ENCODE peak calls at places on chromosomes 2 and 18, in four cellular contexts. G, I, S and L are unnamed samples.

GRCh38 chr2:197480165-197481036 is 19.2 kb downstream of the HSPD1 start:
- DNase-seq in G (no peak), S (no peak), I (no peak), L (no peak)

GRCh38 chr2:74887445-74887951 is 53.6 kb downstream of the HK2 start:
- DNase-seq in S (peak; percentile 45), G (no peak), I (peak; percentile 98), L (peak; percentile 73)

GRCh38 chr2:55843096-55843991 is 80.2 kb downstream of the EFEMP1 start:
- DNase-seq in G (no peak), S (peak; percentile 91), I (peak; percentile 96), L (peak; percentile 64)

GRCh38 chr2:227819398-227819697 is 5.7 kb downstream of the CCL20 start:
- DNase-seq in I (no peak), S (no peak), G (no peak), L (no peak)

GRCh38 chr2:26892133-26892532 is 44.2 kb downstream of the DPYSL5 start:
- DNase-seq in G (no peak), I (no peak), S (no peak), L (no peak)

GRCh38 chr2:39875182-39875913 is 96.3 kb upstream of the THUMPD2 start:
- DNase-seq in G (peak; percentile 88), I (peak; percentile 88), S (peak; percentile 73), L (peak; percentile 92)

GRCh38 chr2:180753809-180754761 is 226.3 kb upstream of the UBE2E3 start:
- DNase-seq in G (no peak), S (peak; percentile 48), I (peak; percentile 83), L (no peak)

GRCh38 chr2:29000481-29000880 is 19.4 kb downstream of the TOGARAM2 start:
- DNase-seq in G (peak; percentile 81), S (peak; percentile 89), I (peak; percentile 53), L (no peak)

GRCh38 chr2:203623616-203624015 is 82.8 kb upstream of the CD28 start:
- DNase-seq in S (peak; percentile 35), I (peak; percentile 13), G (no peak), L (no peak)

GRCh38 chr2:188318161-188318749 is 26.6 kb downstream of the GULP1 start:
- DNase-seq in S (no peak), I (no peak), G (no peak), L (no peak)

GRCh38 chr2:85585781-85586105 is 1.5 kb downstream of the VAMP5 start:
- DNase-seq in I (no peak), G (no peak), S (no peak), L (no peak)

DNA sequence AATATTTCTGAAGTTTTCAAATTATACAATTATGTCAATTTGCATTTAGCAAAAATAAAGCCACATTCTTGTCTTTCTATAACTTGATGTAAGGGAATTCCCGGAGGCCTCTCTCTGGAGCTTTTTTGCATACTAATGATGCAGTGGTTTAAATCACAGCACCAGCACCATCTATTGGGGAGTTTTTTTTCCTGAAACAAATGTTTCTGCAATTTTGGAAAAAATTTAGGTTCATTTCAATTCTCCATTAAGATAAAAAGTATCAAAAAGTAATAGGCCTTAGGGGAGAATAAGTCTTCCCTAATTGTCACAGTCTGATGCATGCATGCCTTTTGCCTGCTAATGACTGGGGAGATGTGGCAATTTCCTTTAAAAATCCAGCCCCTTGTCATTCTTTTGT is 13.5 kb downstream of the CBLN2 start:
- DNase-seq in G (no peak), S (peak; percentile 45), I (peak; percentile 6), L (peak; percentile 10)
- TF ChIP-seq CTCF in G (no peak), S (peak; percentile 45), I (no peak), L (peak; percentile 36)

DNA sequence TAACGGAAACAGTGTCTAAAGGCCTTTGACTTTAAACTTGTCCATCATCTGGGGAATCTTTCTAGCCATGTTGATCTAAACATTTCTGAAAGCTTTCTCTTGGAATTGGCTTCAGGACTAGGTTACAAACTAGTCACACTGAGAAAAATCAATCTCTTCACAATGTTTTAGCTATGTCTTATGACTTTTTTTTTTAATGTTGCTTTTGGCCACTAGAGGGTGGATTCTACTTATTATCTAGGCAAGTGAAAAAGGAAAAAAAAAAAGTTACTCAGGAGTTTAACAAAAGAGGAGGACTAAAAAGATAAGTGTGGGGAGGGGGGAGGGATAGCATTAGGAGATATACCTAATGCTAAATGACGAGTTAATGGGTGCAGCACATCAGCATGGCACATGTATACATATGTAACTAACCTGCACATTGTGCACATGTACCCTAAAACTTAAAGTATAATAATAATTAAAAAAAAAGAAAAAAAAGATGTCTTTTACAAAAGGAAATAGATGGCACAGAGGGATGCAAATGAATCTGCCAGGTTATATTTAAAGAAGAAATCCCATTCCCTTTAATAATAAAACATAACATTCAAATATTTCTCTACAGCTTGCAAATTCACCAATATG is 160.4 kb upstream of the PID1 start:
- DNase-seq in S (peak; percentile 88), G (no peak), I (peak; percentile 69), L (peak; percentile 69)
- TF ChIP-seq CTCF in S (peak; percentile 54), G (peak; percentile 26), I (peak; percentile 42), L (peak; percentile 48)

GRCh38 chr2:232437130-232437620 is 18.8 kb upstream of the ALPI start:
- DNase-seq in S (no peak), I (no peak), G (peak; percentile 31), L (no peak)

GRCh38 chr2:232438951-232439757 is 16.8 kb upstream of the ALPI start:
- DNase-seq in S (no peak), G (peak; percentile 40), I (peak; percentile 32), L (peak; percentile 43)

GRCh38 chr2:232441147-232441651 is 14.8 kb upstream of the ALPI start:
- DNase-seq in S (no peak), I (no peak), G (peak; percentile 57), L (no peak)

GRCh38 chr2:232438051-232438450 is 17.9 kb upstream of the ALPI start:
- DNase-seq in S (no peak), I (no peak), G (peak; percentile 25), L (no peak)

DNA sequence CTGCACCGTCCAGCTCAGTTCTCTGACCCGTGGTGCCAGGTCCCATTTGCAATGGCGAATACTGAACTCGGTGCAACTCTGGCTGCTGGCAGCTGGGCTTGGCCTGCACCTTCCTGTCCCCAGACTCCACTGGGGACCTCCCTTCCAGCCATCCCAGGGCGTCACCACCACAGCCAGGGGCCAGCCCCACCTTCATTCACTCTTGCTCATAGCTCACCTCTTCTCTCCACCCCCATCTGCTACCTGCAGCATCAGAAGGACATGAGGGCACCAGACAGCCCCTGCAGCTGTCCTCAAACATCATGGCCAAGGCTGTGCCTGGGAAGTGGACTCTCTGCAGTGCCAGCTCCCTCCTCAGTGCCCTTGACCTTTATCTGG is 16.2 kb upstream of the ALPI start:
- DNase-seq in S (no peak), G (peak; percentile 48), I (no peak), L (peak; percentile 8)
- TF ChIP-seq CTCF in S (peak; percentile 20), G (no peak), I (peak; percentile 31), L (peak; percentile 16)

DNA sequence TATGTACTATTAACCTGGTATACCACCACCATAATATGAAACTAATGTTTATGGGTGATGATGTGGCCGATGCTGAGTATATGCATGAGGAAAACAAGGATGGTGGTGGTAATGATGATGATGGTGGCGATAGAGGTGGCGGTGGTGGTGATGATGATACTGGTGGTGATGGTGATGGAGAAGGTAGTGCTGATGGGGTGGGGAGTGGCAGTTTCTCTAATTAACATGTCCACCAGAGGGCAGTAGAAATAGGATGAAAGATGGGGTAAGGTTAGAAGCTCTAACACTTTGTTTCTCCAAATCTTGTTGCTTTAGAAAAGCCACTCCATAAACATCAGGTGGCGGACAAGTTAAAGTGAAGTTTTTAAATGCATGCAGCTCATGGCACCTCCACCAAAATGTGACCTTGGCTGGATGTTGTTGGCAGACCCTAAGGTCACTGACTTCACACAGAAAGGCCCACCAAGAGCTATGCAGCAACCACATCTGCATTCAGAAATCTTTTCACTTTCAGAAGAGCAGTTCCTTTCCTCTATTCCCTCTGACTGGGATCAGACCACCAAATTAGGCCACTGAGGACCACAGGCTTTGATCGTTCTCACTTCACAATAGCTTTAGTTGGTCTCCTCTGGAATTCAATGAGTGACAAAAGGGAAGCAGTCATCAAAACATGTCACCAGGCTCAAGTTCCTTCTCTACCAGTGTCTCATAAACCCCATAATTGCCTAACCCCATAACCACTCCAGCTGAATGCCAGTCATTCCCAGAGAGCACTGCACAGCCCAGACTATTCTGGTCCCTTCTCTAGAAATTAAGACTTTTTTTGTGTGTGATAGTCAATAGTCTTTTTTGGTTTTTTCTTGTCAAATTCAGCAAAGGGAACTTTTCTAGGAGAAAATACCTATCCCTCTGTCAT is 7.5 kb upstream of the BCL11A start:
- DNase-seq in S (peak; percentile 61), I (peak; percentile 66), G (no peak), L (peak; percentile 58)
- TF ChIP-seq CTCF in S (peak; percentile 69), I (peak; percentile 71), G (peak; percentile 14), L (peak; percentile 41)

DNA sequence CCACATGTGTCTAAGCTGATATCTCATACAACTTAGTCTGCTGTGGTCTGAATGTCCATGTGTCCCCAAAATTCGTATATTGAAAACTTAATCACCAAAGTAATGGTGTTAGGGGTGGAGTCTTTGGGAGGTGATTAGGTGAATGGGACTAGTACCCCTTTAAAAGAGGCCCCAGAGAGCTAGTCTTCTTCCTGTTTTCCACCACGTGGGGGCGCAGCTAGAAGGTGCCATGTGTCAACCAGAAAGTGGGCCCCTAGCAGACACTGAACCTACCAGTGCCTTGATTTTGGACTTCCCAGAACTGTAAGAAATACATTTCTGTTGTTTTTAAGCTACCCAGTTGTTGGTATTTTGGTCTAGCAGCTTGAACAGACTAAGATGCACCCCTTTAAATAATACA is 86.6 kb downstream of the ASB1 start:
- DNase-seq in I (peak; percentile 41), G (peak; percentile 19), S (peak; percentile 67), L (peak; percentile 79)
- TF ChIP-seq CTCF in I (peak; percentile 53), G (no peak), S (peak; percentile 81), L (peak; percentile 68)

GRCh38 chr2:216807861-216808272 is 52.0 kb downstream of the TNP1 start:
- DNase-seq in I (no peak), G (no peak), S (peak; percentile 29), L (no peak)

GRCh38 chr2:216799873-216800421 is 59.9 kb downstream of the TNP1 start:
- DNase-seq in S (peak; percentile 15), G (peak; percentile 87), I (peak; percentile 7), L (no peak)

GRCh38 chr2:216802516-216803265 is 57.2 kb downstream of the TNP1 start:
- DNase-seq in S (no peak), I (no peak), G (no peak), L (no peak)

GRCh38 chr2:216804357-216805350 is 55.2 kb downstream of the TNP1 start:
- DNase-seq in S (no peak), G (no peak), I (peak; percentile 34), L (peak; percentile 22)

DNA sequence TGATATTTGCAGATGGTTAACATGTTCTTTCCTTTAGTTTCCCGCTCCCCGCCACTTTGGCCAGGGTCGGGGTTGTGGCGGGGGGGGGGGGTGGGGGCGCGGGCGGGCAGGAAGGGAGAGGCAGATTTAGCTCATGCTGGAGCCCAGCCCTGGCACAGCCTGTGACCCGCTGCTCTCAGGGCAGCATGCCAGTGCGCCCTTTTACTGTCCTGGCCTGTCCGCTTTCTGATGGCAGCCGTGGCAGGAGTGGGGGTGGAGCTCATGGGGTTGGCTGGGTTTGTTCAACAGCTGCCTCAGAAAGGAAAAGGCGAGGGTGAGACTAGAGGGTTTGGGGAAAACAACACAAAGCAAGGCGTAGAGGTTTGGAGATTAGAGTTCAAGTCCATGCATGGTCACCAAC is 56.1 kb downstream of the TNP1 start:
- DNase-seq in G (peak; percentile 88), S (no peak), I (no peak), L (no peak)
- TF ChIP-seq CTCF in G (no peak), S (no peak), I (no peak), L (no peak)